ENCODE peak calls at places on chromosomes 1 and 21, in nine cellular contexts. One of them, this sample, is unnamed.

GRCh38 chr1:55060133-55060999 is 21.0 kb downstream of the PCSK9 start:
- DNase-seq in GM12891: no peak
- DNase-seq in stimulated activated CD4-positive, alpha-beta T cell treated with anti-CD3 and anti-CD28 coated beads, Interleukin-15, amount 100 ng/mL, for 24 hours: peak; percentile 33
- DNase-seq in HAP-1: no peak
- DNase-seq in cardiac muscle cell: no peak
- DNase-seq in AG10803: peak; percentile 44
- DNase-seq in tibial artery: no peak
- DNase-seq in activated naive CD4-positive, alpha-beta T cell: no peak
- DNase-seq in NCI-H446 treated with DMSO at 0.1 percent for 48 hours: no peak
- DNase-seq in this sample: peak; percentile 62

GRCh38 chr1:35029756-35030155 is 2.0 kb downstream of the ZMYM6 start:
- DNase-seq in GM12891: no peak
- DNase-seq in stimulated activated CD4-positive, alpha-beta T cell treated with anti-CD3 and anti-CD28 coated beads, Interleukin-15, amount 100 ng/mL, for 24 hours: no peak
- DNase-seq in HAP-1: no peak
- DNase-seq in cardiac muscle cell: no peak
- DNase-seq in AG10803: peak; percentile 52
- DNase-seq in tibial artery: no peak
- DNase-seq in activated naive CD4-positive, alpha-beta T cell: no peak
- DNase-seq in NCI-H446 treated with DMSO at 0.1 percent for 48 hours: no peak
- DNase-seq in this sample: no peak

GRCh38 chr1:242240061-242240460 is 241.2 kb upstream of the MAP1LC3C start:
- DNase-seq in GM12891: no peak
- DNase-seq in stimulated activated CD4-positive, alpha-beta T cell treated with anti-CD3 and anti-CD28 coated beads, Interleukin-15, amount 100 ng/mL, for 24 hours: no peak
- DNase-seq in HAP-1: no peak
- DNase-seq in cardiac muscle cell: peak; percentile 24
- DNase-seq in AG10803: no peak
- DNase-seq in tibial artery: no peak
- DNase-seq in activated naive CD4-positive, alpha-beta T cell: no peak
- DNase-seq in NCI-H446 treated with DMSO at 0.1 percent for 48 hours: peak; percentile 100
- DNase-seq in this sample: no peak

GRCh38 chr1:152244576-152244975 is 20.6 kb upstream of the HRNR start:
- DNase-seq in GM12891: no peak
- DNase-seq in stimulated activated CD4-positive, alpha-beta T cell treated with anti-CD3 and anti-CD28 coated beads, Interleukin-15, amount 100 ng/mL, for 24 hours: no peak
- DNase-seq in HAP-1: no peak
- DNase-seq in cardiac muscle cell: no peak
- DNase-seq in AG10803: peak; percentile 21
- DNase-seq in tibial artery: no peak
- DNase-seq in activated naive CD4-positive, alpha-beta T cell: no peak
- DNase-seq in NCI-H446 treated with DMSO at 0.1 percent for 48 hours: no peak
- DNase-seq in this sample: no peak

GRCh38 chr1:230836801-230837200 is 31.5 kb downstream of the C1orf198 start:
- DNase-seq in GM12891: no peak
- DNase-seq in stimulated activated CD4-positive, alpha-beta T cell treated with anti-CD3 and anti-CD28 coated beads, Interleukin-15, amount 100 ng/mL, for 24 hours: no peak
- DNase-seq in HAP-1: no peak
- DNase-seq in cardiac muscle cell: no peak
- DNase-seq in AG10803: no peak
- DNase-seq in tibial artery: no peak
- DNase-seq in activated naive CD4-positive, alpha-beta T cell: no peak
- DNase-seq in NCI-H446 treated with DMSO at 0.1 percent for 48 hours: no peak
- DNase-seq in this sample: no peak

GRCh38 chr1:85611390-85611789 is 30.8 kb downstream of the CCN1 start:
- DNase-seq in GM12891: no peak
- DNase-seq in stimulated activated CD4-positive, alpha-beta T cell treated with anti-CD3 and anti-CD28 coated beads, Interleukin-15, amount 100 ng/mL, for 24 hours: no peak
- DNase-seq in HAP-1: no peak
- DNase-seq in cardiac muscle cell: no peak
- DNase-seq in AG10803: peak; percentile 98
- DNase-seq in tibial artery: no peak
- DNase-seq in activated naive CD4-positive, alpha-beta T cell: no peak
- DNase-seq in NCI-H446 treated with DMSO at 0.1 percent for 48 hours: no peak
- DNase-seq in this sample: no peak

GRCh38 chr1:223738465-223739365 is 26.4 kb downstream of the CAPN2 start:
- DNase-seq in GM12891: no peak
- DNase-seq in stimulated activated CD4-positive, alpha-beta T cell treated with anti-CD3 and anti-CD28 coated beads, Interleukin-15, amount 100 ng/mL, for 24 hours: no peak
- DNase-seq in HAP-1: peak; percentile 97
- DNase-seq in cardiac muscle cell: no peak
- DNase-seq in AG10803: no peak
- DNase-seq in tibial artery: no peak
- DNase-seq in activated naive CD4-positive, alpha-beta T cell: no peak
- DNase-seq in NCI-H446 treated with DMSO at 0.1 percent for 48 hours: no peak
- DNase-seq in this sample: no peak

GRCh38 chr1:199096601-199097000 is 457.8 kb downstream of the PTPRC start:
- DNase-seq in GM12891: no peak
- DNase-seq in stimulated activated CD4-positive, alpha-beta T cell treated with anti-CD3 and anti-CD28 coated beads, Interleukin-15, amount 100 ng/mL, for 24 hours: no peak
- DNase-seq in HAP-1: no peak
- DNase-seq in cardiac muscle cell: no peak
- DNase-seq in AG10803: no peak
- DNase-seq in tibial artery: no peak
- DNase-seq in activated naive CD4-positive, alpha-beta T cell: no peak
- DNase-seq in NCI-H446 treated with DMSO at 0.1 percent for 48 hours: no peak
- DNase-seq in this sample: no peak

GRCh38 chr1:205456868-205457724 is 1.3 kb upstream of the BLACAT1 start:
- DNase-seq in GM12891: no peak
- DNase-seq in stimulated activated CD4-positive, alpha-beta T cell treated with anti-CD3 and anti-CD28 coated beads, Interleukin-15, amount 100 ng/mL, for 24 hours: peak; percentile 23
- DNase-seq in HAP-1: peak; percentile 39
- DNase-seq in cardiac muscle cell: peak; percentile 66
- DNase-seq in AG10803: no peak
- DNase-seq in tibial artery: no peak
- DNase-seq in activated naive CD4-positive, alpha-beta T cell: no peak
- DNase-seq in NCI-H446 treated with DMSO at 0.1 percent for 48 hours: no peak
- DNase-seq in this sample: no peak

GRCh38 chr1:223312705-223313414 is 51.1 kb downstream of the SUSD4 start:
- DNase-seq in GM12891: no peak
- DNase-seq in stimulated activated CD4-positive, alpha-beta T cell treated with anti-CD3 and anti-CD28 coated beads, Interleukin-15, amount 100 ng/mL, for 24 hours: no peak
- DNase-seq in HAP-1: no peak
- DNase-seq in cardiac muscle cell: no peak
- DNase-seq in AG10803: no peak
- DNase-seq in tibial artery: no peak
- DNase-seq in activated naive CD4-positive, alpha-beta T cell: no peak
- DNase-seq in NCI-H446 treated with DMSO at 0.1 percent for 48 hours: no peak
- DNase-seq in this sample: no peak

GRCh38 chr1:232501856-232502255 is 128.1 kb downstream of the SIPA1L2 start:
- DNase-seq in GM12891: no peak
- DNase-seq in stimulated activated CD4-positive, alpha-beta T cell treated with anti-CD3 and anti-CD28 coated beads, Interleukin-15, amount 100 ng/mL, for 24 hours: no peak
- DNase-seq in HAP-1: no peak
- DNase-seq in cardiac muscle cell: no peak
- DNase-seq in AG10803: peak; percentile 42
- DNase-seq in tibial artery: no peak
- DNase-seq in activated naive CD4-positive, alpha-beta T cell: no peak
- DNase-seq in NCI-H446 treated with DMSO at 0.1 percent for 48 hours: no peak
- DNase-seq in this sample: no peak

GRCh38 chr1:235584973-235585372 is 64.6 kb downstream of the GNG4 start:
- DNase-seq in GM12891: no peak
- DNase-seq in stimulated activated CD4-positive, alpha-beta T cell treated with anti-CD3 and anti-CD28 coated beads, Interleukin-15, amount 100 ng/mL, for 24 hours: no peak
- DNase-seq in HAP-1: no peak
- DNase-seq in cardiac muscle cell: no peak
- DNase-seq in AG10803: no peak
- DNase-seq in tibial artery: no peak
- DNase-seq in activated naive CD4-positive, alpha-beta T cell: no peak
- DNase-seq in NCI-H446 treated with DMSO at 0.1 percent for 48 hours: no peak
- DNase-seq in this sample: no peak

GRCh38 chr1:212827831-212828278 is 19.6 kb downstream of the SPATA45 start:
- DNase-seq in GM12891: no peak
- DNase-seq in stimulated activated CD4-positive, alpha-beta T cell treated with anti-CD3 and anti-CD28 coated beads, Interleukin-15, amount 100 ng/mL, for 24 hours: no peak
- DNase-seq in HAP-1: no peak
- DNase-seq in cardiac muscle cell: no peak
- DNase-seq in AG10803: no peak
- DNase-seq in tibial artery: no peak
- DNase-seq in activated naive CD4-positive, alpha-beta T cell: no peak
- DNase-seq in NCI-H446 treated with DMSO at 0.1 percent for 48 hours: no peak
- DNase-seq in this sample: no peak

GRCh38 chr1:38115682-38116187 is 69.1 kb upstream of the POU3F1 start:
- DNase-seq in GM12891: no peak
- DNase-seq in stimulated activated CD4-positive, alpha-beta T cell treated with anti-CD3 and anti-CD28 coated beads, Interleukin-15, amount 100 ng/mL, for 24 hours: no peak
- DNase-seq in HAP-1: no peak
- DNase-seq in cardiac muscle cell: no peak
- DNase-seq in AG10803: no peak
- DNase-seq in tibial artery: no peak
- DNase-seq in activated naive CD4-positive, alpha-beta T cell: no peak
- DNase-seq in NCI-H446 treated with DMSO at 0.1 percent for 48 hours: peak; percentile 26
- DNase-seq in this sample: no peak

GRCh38 chr1:231194843-231195516 is 33.1 kb downstream of the TRIM67 start:
- DNase-seq in GM12891: no peak
- DNase-seq in stimulated activated CD4-positive, alpha-beta T cell treated with anti-CD3 and anti-CD28 coated beads, Interleukin-15, amount 100 ng/mL, for 24 hours: no peak
- DNase-seq in HAP-1: no peak
- DNase-seq in cardiac muscle cell: no peak
- DNase-seq in AG10803: no peak
- DNase-seq in tibial artery: no peak
- DNase-seq in activated naive CD4-positive, alpha-beta T cell: no peak
- DNase-seq in NCI-H446 treated with DMSO at 0.1 percent for 48 hours: no peak
- DNase-seq in this sample: no peak

GRCh38 chr21:36347278-36347961 is 27.4 kb downstream of the MORC3 start:
- DNase-seq in GM12891: no peak
- DNase-seq in stimulated activated CD4-positive, alpha-beta T cell treated with anti-CD3 and anti-CD28 coated beads, Interleukin-15, amount 100 ng/mL, for 24 hours: no peak
- DNase-seq in HAP-1: no peak
- DNase-seq in cardiac muscle cell: no peak
- DNase-seq in AG10803: peak; percentile 20
- DNase-seq in tibial artery: no peak
- DNase-seq in activated naive CD4-positive, alpha-beta T cell: no peak
- DNase-seq in NCI-H446 treated with DMSO at 0.1 percent for 48 hours: no peak
- DNase-seq in this sample: no peak

GRCh38 chr21:32410916-32411315 is 1.6 kb upstream of the EVA1C start:
- DNase-seq in GM12891: no peak
- DNase-seq in stimulated activated CD4-positive, alpha-beta T cell treated with anti-CD3 and anti-CD28 coated beads, Interleukin-15, amount 100 ng/mL, for 24 hours: peak; percentile 4
- DNase-seq in HAP-1: no peak
- DNase-seq in cardiac muscle cell: no peak
- DNase-seq in AG10803: no peak
- DNase-seq in tibial artery: no peak
- DNase-seq in activated naive CD4-positive, alpha-beta T cell: no peak
- DNase-seq in NCI-H446 treated with DMSO at 0.1 percent for 48 hours: no peak
- DNase-seq in this sample: no peak

GRCh38 chr1:236394016-236394481 is at the start of gene EDARADD:
- DNase-seq in GM12891: no peak
- DNase-seq in stimulated activated CD4-positive, alpha-beta T cell treated with anti-CD3 and anti-CD28 coated beads, Interleukin-15, amount 100 ng/mL, for 24 hours: peak; percentile 10
- DNase-seq in HAP-1: no peak
- DNase-seq in cardiac muscle cell: no peak
- DNase-seq in AG10803: peak; percentile 33
- DNase-seq in tibial artery: no peak
- DNase-seq in activated naive CD4-positive, alpha-beta T cell: no peak
- DNase-seq in NCI-H446 treated with DMSO at 0.1 percent for 48 hours: no peak
- DNase-seq in this sample: no peak

This sample was measured in NCI-H1694.